ENCODE peak calls at places on chromosome 17, in ten cellular contexts. One of them, this sample, is unnamed.

GRCh38 chr17:19785854-19786253 is 37.8 kb upstream of the ALDH3A1 start:
- DNase-seq in activated naive CD4-positive, alpha-beta T cell treated with anti-CD3 and anti-CD28 coated beads, Interleukin-2, amount 50 U/mL, for 72 hours: no peak
- DNase-seq in GM23248: no peak
- DNase-seq in EH: no peak
- DNase-seq in left ventricle myocardium inferior: no peak
- DNase-seq in skeletal muscle cell: no peak
- DNase-seq in cardiac fibroblast: peak
- DNase-seq in Jurkat, Clone E6-1: no peak
- DNase-seq in A549: no peak
- DNase-seq in M059J: no peak
- DNase-seq in this sample: no peak

GRCh38 chr17:64687959-64688358 is 25.9 kb upstream of the SMURF2 start:
- DNase-seq in activated naive CD4-positive, alpha-beta T cell treated with anti-CD3 and anti-CD28 coated beads, Interleukin-2, amount 50 U/mL, for 72 hours: no peak
- DNase-seq in M059J: peak
- DNase-seq in Jurkat, Clone E6-1: no peak
- DNase-seq in cardiac fibroblast: peak
- DNase-seq in skeletal muscle cell: no peak
- DNase-seq in EH: peak
- DNase-seq in GM23248: peak
- DNase-seq in left ventricle myocardium inferior: no peak
- DNase-seq in A549: no peak
- DNase-seq in this sample: peak

GRCh38 chr17:72388765-72389473 is 268.1 kb downstream of the SOX9 start:
- DNase-seq in A549: peak
- DNase-seq in skeletal muscle cell: no peak
- DNase-seq in Jurkat, Clone E6-1: peak
- DNase-seq in GM23248: no peak
- DNase-seq in EH: peak
- DNase-seq in left ventricle myocardium inferior: no peak
- DNase-seq in M059J: peak
- DNase-seq in activated naive CD4-positive, alpha-beta T cell treated with anti-CD3 and anti-CD28 coated beads, Interleukin-2, amount 50 U/mL, for 72 hours: no peak
- DNase-seq in cardiac fibroblast: peak
- DNase-seq in this sample: peak

GRCh38 chr17:18280766-18281165 is 20.3 kb downstream of the MIEF2 start:
- DNase-seq in skeletal muscle cell: no peak
- DNase-seq in A549: no peak
- DNase-seq in Jurkat, Clone E6-1: no peak
- DNase-seq in EH: peak
- DNase-seq in left ventricle myocardium inferior: no peak
- DNase-seq in M059J: no peak
- DNase-seq in GM23248: peak
- DNase-seq in cardiac fibroblast: no peak
- DNase-seq in activated naive CD4-positive, alpha-beta T cell treated with anti-CD3 and anti-CD28 coated beads, Interleukin-2, amount 50 U/mL, for 72 hours: no peak
- DNase-seq in this sample: no peak

GRCh38 chr17:19753661-19754463 is 5.8 kb upstream of the ALDH3A1 start:
- DNase-seq in skeletal muscle cell: no peak
- DNase-seq in A549: peak
- DNase-seq in cardiac fibroblast: no peak
- DNase-seq in left ventricle myocardium inferior: no peak
- DNase-seq in GM23248: peak
- DNase-seq in M059J: peak
- DNase-seq in Jurkat, Clone E6-1: no peak
- DNase-seq in EH: peak
- DNase-seq in activated naive CD4-positive, alpha-beta T cell treated with anti-CD3 and anti-CD28 coated beads, Interleukin-2, amount 50 U/mL, for 72 hours: no peak
- DNase-seq in this sample: peak

GRCh38 chr17:49223517-49224197 is 6.9 kb downstream of the PHOSPHO1 start:
- DNase-seq in M059J: peak
- DNase-seq in activated naive CD4-positive, alpha-beta T cell treated with anti-CD3 and anti-CD28 coated beads, Interleukin-2, amount 50 U/mL, for 72 hours: peak
- DNase-seq in GM23248: peak
- DNase-seq in EH: peak
- DNase-seq in A549: peak
- DNase-seq in cardiac fibroblast: peak
- DNase-seq in Jurkat, Clone E6-1: peak
- DNase-seq in left ventricle myocardium inferior: peak
- DNase-seq in skeletal muscle cell: no peak
- DNase-seq in this sample: peak

GRCh38 chr17:65785109-65785508 is 223.7 kb upstream of the AXIN2 start:
- DNase-seq in GM23248: peak
- DNase-seq in cardiac fibroblast: peak
- DNase-seq in M059J: peak
- DNase-seq in Jurkat, Clone E6-1: no peak
- DNase-seq in EH: peak
- DNase-seq in activated naive CD4-positive, alpha-beta T cell treated with anti-CD3 and anti-CD28 coated beads, Interleukin-2, amount 50 U/mL, for 72 hours: no peak
- DNase-seq in A549: peak
- DNase-seq in left ventricle myocardium inferior: no peak
- DNase-seq in skeletal muscle cell: peak
- DNase-seq in this sample: peak

GRCh38 chr17:33284022-33284421 is 9.1 kb downstream of the ASIC2 start:
- DNase-seq in left ventricle myocardium inferior: no peak
- DNase-seq in Jurkat, Clone E6-1: no peak
- DNase-seq in M059J: peak
- DNase-seq in cardiac fibroblast: peak
- DNase-seq in skeletal muscle cell: peak
- DNase-seq in activated naive CD4-positive, alpha-beta T cell treated with anti-CD3 and anti-CD28 coated beads, Interleukin-2, amount 50 U/mL, for 72 hours: no peak
- DNase-seq in GM23248: peak
- DNase-seq in A549: peak
- DNase-seq in EH: peak
- DNase-seq in this sample: peak

GRCh38 chr17:37824534-37825485 is 80.0 kb upstream of the HNF1B start:
- DNase-seq in activated naive CD4-positive, alpha-beta T cell treated with anti-CD3 and anti-CD28 coated beads, Interleukin-2, amount 50 U/mL, for 72 hours: no peak
- DNase-seq in M059J: peak
- DNase-seq in GM23248: peak
- DNase-seq in skeletal muscle cell: peak
- DNase-seq in left ventricle myocardium inferior: no peak
- DNase-seq in EH: peak
- DNase-seq in cardiac fibroblast: peak
- DNase-seq in Jurkat, Clone E6-1: no peak
- DNase-seq in A549: peak
- DNase-seq in this sample: peak

GRCh38 chr17:42347198-42347597 is 41.0 kb downstream of the STAT3 start:
- DNase-seq in activated naive CD4-positive, alpha-beta T cell treated with anti-CD3 and anti-CD28 coated beads, Interleukin-2, amount 50 U/mL, for 72 hours: no peak
- DNase-seq in GM23248: peak
- DNase-seq in cardiac fibroblast: peak
- DNase-seq in A549: peak
- DNase-seq in left ventricle myocardium inferior: no peak
- DNase-seq in M059J: peak
- DNase-seq in skeletal muscle cell: no peak
- DNase-seq in EH: peak
- DNase-seq in Jurkat, Clone E6-1: no peak
- DNase-seq in this sample: peak

GRCh38 chr17:21033350-21033749 is 9.5 kb downstream of the USP22 start:
- DNase-seq in EH: peak
- DNase-seq in skeletal muscle cell: no peak
- DNase-seq in activated naive CD4-positive, alpha-beta T cell treated with anti-CD3 and anti-CD28 coated beads, Interleukin-2, amount 50 U/mL, for 72 hours: no peak
- DNase-seq in Jurkat, Clone E6-1: no peak
- DNase-seq in GM23248: peak
- DNase-seq in A549: no peak
- DNase-seq in cardiac fibroblast: peak
- DNase-seq in M059J: no peak
- DNase-seq in left ventricle myocardium inferior: no peak
- DNase-seq in this sample: peak

GRCh38 chr17:48624544-48625501 is 1.3 kb downstream of the HOXB9 start:
- DNase-seq in activated naive CD4-positive, alpha-beta T cell treated with anti-CD3 and anti-CD28 coated beads, Interleukin-2, amount 50 U/mL, for 72 hours: no peak
- DNase-seq in cardiac fibroblast: no peak
- DNase-seq in A549: peak
- DNase-seq in Jurkat, Clone E6-1: no peak
- DNase-seq in EH: no peak
- DNase-seq in skeletal muscle cell: no peak
- DNase-seq in left ventricle myocardium inferior: no peak
- DNase-seq in M059J: peak
- DNase-seq in GM23248: peak
- DNase-seq in this sample: no peak

GRCh38 chr17:75877752-75878173 is 618 bp downstream of the TRIM47 start:
- DNase-seq in Jurkat, Clone E6-1: peak
- DNase-seq in cardiac fibroblast: peak
- DNase-seq in activated naive CD4-positive, alpha-beta T cell treated with anti-CD3 and anti-CD28 coated beads, Interleukin-2, amount 50 U/mL, for 72 hours: peak
- DNase-seq in M059J: peak
- DNase-seq in left ventricle myocardium inferior: peak
- DNase-seq in GM23248: peak
- DNase-seq in A549: peak
- DNase-seq in skeletal muscle cell: no peak
- DNase-seq in EH: peak
- DNase-seq in this sample: peak